ENCODE peak calls at places on chromosome 16, in seven cellular contexts. Y is CD8-positive, alpha-beta T cell; Q is AG04450; U is HepG2; O is body of pancreas; V is left ventricle myocardium inferior; I is H9. F is an unnamed sample.

GRCh38 chr16:67910162-67910561 is 17.1 kb downstream of the PSKH1 start:
- DNase-seq in Y (no peak), Q (peak), U (no peak), O (no peak), V (no peak), I (no peak), F (peak)

GRCh38 chr16:4830408-4830807 is 16.7 kb downstream of the GLYR1 start:
- DNase-seq in Y (no peak), Q (no peak), U (no peak), O (no peak), V (no peak), I (no peak), F (no peak)

GRCh38 chr16:379183-379960 is 2.4 kb downstream of the PGAP6 start:
- DNase-seq in Y (no peak), Q (no peak), U (no peak), O (peak), V (no peak), I (peak), F (no peak)

GRCh38 chr16:55283776-55284717 is 40.0 kb upstream of the IRX6 start:
- DNase-seq in Y (no peak), Q (no peak), U (no peak), O (no peak), V (no peak), I (no peak), F (no peak)

GRCh38 chr16:959232-960040 is 11.3 kb downstream of the LMF1 start:
- DNase-seq in Y (no peak), Q (no peak), U (no peak), O (no peak), V (no peak), I (no peak), F (no peak)

GRCh38 chr16:80596507-80597207 is 55.9 kb downstream of the DYNLRB2 start:
- DNase-seq in Y (no peak), Q (no peak), U (no peak), O (no peak), V (no peak), I (no peak), F (no peak)

GRCh38 chr16:23333034-23333579 is 31.0 kb downstream of the SCNN1B start:
- DNase-seq in Y (no peak), Q (no peak), U (no peak), O (no peak), V (no peak), I (no peak), F (no peak)

GRCh38 chr16:60674241-60674640 is 1362.0 kb downstream of the CDH8 start:
- DNase-seq in Y (no peak), Q (no peak), U (no peak), O (no peak), V (no peak), I (no peak), F (no peak)

GRCh38 chr16:87780385-87780989 is 14.7 kb upstream of the KLHDC4 start:
- DNase-seq in Y (peak), Q (no peak), U (no peak), O (peak), V (peak), I (no peak), F (no peak)

GRCh38 chr16:56357291-56357764 is 68.0 kb downstream of the AMFR start:
- DNase-seq in Y (no peak), Q (no peak), U (no peak), O (peak), V (peak), I (peak), F (no peak)

GRCh38 chr16:54287018-54287757 is 601 bp upstream of the IRX3 start:
- DNase-seq in Y (no peak), Q (no peak), U (no peak), O (no peak), V (peak), I (no peak), F (no peak)

GRCh38 chr16:4339455-4339854 is 11.7 kb downstream of the PAM16 start:
- DNase-seq in Y (no peak), Q (no peak), U (no peak), O (no peak), V (no peak), I (no peak), F (no peak)

GRCh38 chr16:48676836-48677235 is 66.9 kb upstream of the N4BP1 start:
- DNase-seq in Y (no peak), Q (no peak), U (no peak), O (no peak), V (no peak), I (no peak), F (no peak)

GRCh38 chr16:49924078-49924477 is 68.2 kb upstream of the ZNF423 start:
- DNase-seq in Y (no peak), Q (no peak), U (no peak), O (no peak), V (no peak), I (no peak), F (no peak)

GRCh38 chr16:64481497-64481896 is 640.4 kb downstream of the CDH11 start:
- DNase-seq in Y (no peak), Q (no peak), U (no peak), O (no peak), V (no peak), I (no peak), F (no peak)

DNA sequence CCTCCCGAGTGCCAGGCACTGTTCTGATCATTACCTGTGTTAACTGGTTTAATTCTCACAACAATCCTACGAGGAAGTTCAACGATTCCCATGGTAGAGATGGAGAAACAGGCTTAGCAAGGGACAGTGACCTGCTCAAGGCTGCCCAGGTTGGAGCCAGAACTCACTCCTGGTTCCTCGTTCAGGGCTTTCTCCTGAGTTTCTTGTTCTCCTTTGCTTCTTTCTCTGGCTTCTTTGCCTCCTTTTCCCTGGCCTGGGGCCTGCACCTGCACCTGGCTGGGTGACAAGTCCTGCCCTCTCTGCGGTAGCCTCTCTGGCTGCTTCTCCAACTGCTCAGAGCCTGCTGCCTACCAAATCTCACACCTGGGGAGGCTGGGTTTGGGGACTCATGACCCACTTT is 2.8 kb downstream of the CCL22 start:
- DNase-seq in Y (no peak), Q (no peak), U (no peak), O (peak), V (no peak), I (no peak), F (no peak)
- H3K27ac ChIP-seq in Y (no peak), Q (no peak), U (no peak), O (peak), V (no peak), I (no peak), F (no peak)

GRCh38 chr16:85333337-85333736 is 221.1 kb upstream of the CIBAR2 start:
- DNase-seq in Y (no peak), Q (no peak), U (no peak), O (no peak), V (no peak), I (no peak), F (no peak)

GRCh38 chr16:85334718-85335583 is 222.7 kb upstream of the CIBAR2 start:
- DNase-seq in Y (peak), Q (no peak), U (peak), O (peak), V (no peak), I (peak), F (no peak)

GRCh38 chr16:85337910-85338637 is 225.8 kb upstream of the CIBAR2 start:
- DNase-seq in Y (no peak), Q (no peak), U (no peak), O (no peak), V (no peak), I (no peak), F (no peak)

GRCh38 chr16:85333744-85334640 is 221.7 kb upstream of the CIBAR2 start:
- DNase-seq in Y (no peak), Q (no peak), U (no peak), O (no peak), V (no peak), I (no peak), F (no peak)

DNA sequence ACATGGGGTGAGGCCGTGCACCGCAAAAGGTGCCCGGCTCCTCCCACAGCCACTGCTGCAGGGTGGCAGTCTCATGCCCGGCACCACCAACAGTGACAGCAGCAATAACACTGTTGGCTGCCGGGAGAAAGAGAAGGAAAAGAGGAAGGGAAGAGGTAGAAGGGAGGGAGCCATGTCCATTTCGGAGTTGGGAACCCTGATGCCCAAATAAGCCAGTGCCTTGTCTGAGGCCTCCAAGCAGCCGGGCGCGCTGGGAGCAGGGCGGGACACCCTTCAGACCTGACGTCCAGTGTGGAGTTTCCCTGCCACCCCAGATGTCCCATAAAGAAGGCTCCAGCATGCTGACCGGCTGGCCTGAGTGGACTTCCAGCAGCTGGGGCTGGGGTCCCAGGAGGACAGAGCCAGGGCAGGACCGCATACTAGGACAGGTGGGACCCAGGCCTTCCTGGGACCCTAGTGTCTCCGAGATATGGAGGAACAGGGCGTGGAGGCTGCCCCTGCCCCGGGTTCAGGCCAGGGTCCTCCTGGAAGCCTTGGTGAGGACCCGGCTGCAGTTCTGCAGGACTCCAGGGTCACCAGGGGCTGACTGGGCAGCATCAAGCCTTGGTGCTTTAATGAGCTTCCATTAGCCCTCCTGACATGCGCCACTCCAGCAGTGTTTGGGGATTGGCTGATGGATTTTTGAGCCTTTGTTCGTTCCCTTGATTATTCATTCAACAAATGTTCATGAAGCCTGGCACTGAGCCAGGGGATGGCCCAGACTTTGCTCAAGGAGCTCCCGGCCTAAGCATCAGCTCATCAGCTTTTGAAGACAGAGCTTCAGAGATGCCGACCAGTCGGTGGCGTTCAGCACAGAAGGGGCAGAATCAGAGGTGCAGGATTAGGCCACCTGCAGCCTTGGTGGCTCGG is 223.6 kb upstream of the CIBAR2 start:
- DNase-seq in Y (no peak), Q (no peak), U (no peak), O (peak), V (no peak), I (no peak), F (no peak)
- H3K27ac ChIP-seq in Y (no peak), Q (no peak), U (no peak), O (peak), V (no peak), I (no peak), F (no peak)

GRCh38 chr16:2190659-2191445 is 5.6 kb downstream of the CASKIN1 start:
- DNase-seq in Y (no peak), Q (no peak), U (peak), O (no peak), V (no peak), I (no peak), F (peak)
- H3K27ac ChIP-seq in Y (no peak), Q (no peak), U (peak), O (no peak), V (peak), I (no peak), F (peak)

GRCh38 chr16:11977206-11978041 is 890 bp downstream of the SNX29 start:
- DNase-seq in Y (no peak), Q (peak), U (no peak), O (no peak), V (no peak), I (no peak), F (no peak)
- H3K27ac ChIP-seq in Y (peak), Q (peak), U (peak), O (peak), V (peak), I (no peak), F (peak)

DNA sequence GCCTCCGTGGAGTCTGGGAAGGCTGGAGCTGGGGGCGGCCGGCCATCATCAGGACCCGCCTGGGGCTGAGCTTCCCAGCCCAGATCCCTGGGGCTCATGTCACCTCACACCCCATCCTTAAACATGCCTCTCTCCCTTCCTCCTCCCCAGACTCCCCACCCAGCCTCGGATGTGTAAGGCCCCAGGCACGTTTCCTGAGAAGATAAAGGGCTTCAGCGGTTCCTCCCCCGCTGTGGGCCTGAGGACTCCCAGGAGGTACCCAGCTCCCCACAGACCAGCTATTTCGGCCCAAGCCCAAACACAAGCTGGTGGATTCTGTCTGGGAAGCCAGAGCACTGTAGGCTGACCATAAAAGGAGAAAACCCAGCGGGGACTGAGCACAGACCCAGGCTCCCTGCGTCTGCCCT is 49.2 kb downstream of the MYH11 start:
- DNase-seq in Y (no peak), Q (peak), U (no peak), O (no peak), V (no peak), I (peak), F (no peak)
- H3K27ac ChIP-seq in Y (no peak), Q (no peak), U (no peak), O (no peak), V (no peak), I (no peak), F (no peak)

DNA sequence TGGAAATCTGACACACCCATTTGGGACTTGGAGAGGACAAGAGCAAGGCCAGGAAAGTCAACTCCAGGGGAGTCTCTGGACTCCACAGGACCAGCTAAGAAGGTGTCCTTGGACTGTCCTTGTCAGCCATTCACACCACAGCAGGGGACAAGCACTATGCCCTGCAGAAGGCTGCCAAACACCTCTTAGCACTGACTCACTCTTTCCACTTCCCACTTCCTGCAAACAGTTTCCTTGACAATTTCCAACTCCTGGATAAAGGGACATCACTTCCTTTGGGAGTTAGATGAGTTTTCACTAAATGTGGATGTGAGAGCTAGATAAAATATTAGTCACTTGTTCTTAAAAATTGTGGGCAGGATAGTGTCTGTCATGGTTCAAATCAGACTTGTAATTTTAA is 37.8 kb upstream of the BCAR1 start:
- DNase-seq in Y (no peak), Q (no peak), U (no peak), O (no peak), V (no peak), I (no peak), F (no peak)
- H3K27ac ChIP-seq in Y (no peak), Q (no peak), U (no peak), O (peak), V (peak), I (no peak), F (no peak)